ENCODE peak calls at places on chromosomes 4 and X, in eight cellular contexts. One of them, this sample, is unnamed.

GRCh38 chr4:54224960-54225670 is 4.0 kb upstream of the PDGFRA start:
- DNase-seq in mammary epithelial cell: no peak
- DNase-seq in nucleus accumbens: no peak
- DNase-seq in adipocyte: no peak
- DNase-seq in left cardiac atrium: no peak
- DNase-seq in NCI-H1092 treated with DMSO at 0.1 percent for 48 hours: no peak
- DNase-seq in DMS153: no peak
- DNase-seq in RPMI8226: no peak
- DNase-seq in this sample: no peak

GRCh38 chrX:154022716-154023115 is 3.0 kb upstream of the IRAK1 start:
- DNase-seq in nucleus accumbens: no peak
- DNase-seq in DMS153: no peak
- DNase-seq in mammary epithelial cell: no peak
- DNase-seq in adipocyte: no peak
- DNase-seq in left cardiac atrium: no peak
- DNase-seq in NCI-H1092 treated with DMSO at 0.1 percent for 48 hours: no peak
- DNase-seq in RPMI8226: no peak
- DNase-seq in this sample: no peak

GRCh38 chr4:153232768-153233167 is 28.5 kb downstream of the TRIM2 start:
- DNase-seq in left cardiac atrium: peak
- DNase-seq in NCI-H1092 treated with DMSO at 0.1 percent for 48 hours: no peak
- DNase-seq in nucleus accumbens: no peak
- DNase-seq in adipocyte: peak
- DNase-seq in DMS153: peak
- DNase-seq in RPMI8226: no peak
- DNase-seq in mammary epithelial cell: peak
- DNase-seq in this sample: no peak

GRCh38 chrX:116198810-116199209 is 28.3 kb downstream of the AGTR2 start:
- DNase-seq in left cardiac atrium: no peak
- DNase-seq in NCI-H1092 treated with DMSO at 0.1 percent for 48 hours: no peak
- DNase-seq in mammary epithelial cell: no peak
- DNase-seq in nucleus accumbens: no peak
- DNase-seq in DMS153: no peak
- DNase-seq in RPMI8226: peak
- DNase-seq in adipocyte: peak
- DNase-seq in this sample: no peak

GRCh38 chr4:184472540-184473264 is 1.6 kb downstream of the IRF2 start:
- DNase-seq in DMS153: peak
- DNase-seq in adipocyte: peak
- DNase-seq in NCI-H1092 treated with DMSO at 0.1 percent for 48 hours: peak
- DNase-seq in left cardiac atrium: peak
- DNase-seq in nucleus accumbens: no peak
- DNase-seq in mammary epithelial cell: peak
- DNase-seq in RPMI8226: peak
- DNase-seq in this sample: peak

GRCh38 chr4:42397256-42397634 is at the start of gene SHISA3:
- DNase-seq in adipocyte: peak
- DNase-seq in NCI-H1092 treated with DMSO at 0.1 percent for 48 hours: peak
- DNase-seq in left cardiac atrium: peak
- DNase-seq in nucleus accumbens: no peak
- DNase-seq in RPMI8226: no peak
- DNase-seq in mammary epithelial cell: no peak
- DNase-seq in DMS153: no peak
- DNase-seq in this sample: peak

GRCh38 chrX:139327355-139327754 is 203.2 kb upstream of the F9 start:
- DNase-seq in RPMI8226: no peak
- DNase-seq in nucleus accumbens: no peak
- DNase-seq in NCI-H1092 treated with DMSO at 0.1 percent for 48 hours: no peak
- DNase-seq in adipocyte: no peak
- DNase-seq in DMS153: no peak
- DNase-seq in mammary epithelial cell: no peak
- DNase-seq in left cardiac atrium: no peak
- DNase-seq in this sample: no peak

GRCh38 chrX:118862990-118863389 is 39.4 kb downstream of the ZCCHC12 start:
- DNase-seq in NCI-H1092 treated with DMSO at 0.1 percent for 48 hours: no peak
- DNase-seq in mammary epithelial cell: no peak
- DNase-seq in left cardiac atrium: no peak
- DNase-seq in RPMI8226: no peak
- DNase-seq in adipocyte: no peak
- DNase-seq in nucleus accumbens: no peak
- DNase-seq in DMS153: no peak
- DNase-seq in this sample: no peak

GRCh38 chr4:52979020-52979419 is 116.9 kb downstream of the RASL11B start:
- DNase-seq in left cardiac atrium: no peak
- DNase-seq in adipocyte: no peak
- DNase-seq in DMS153: no peak
- DNase-seq in nucleus accumbens: no peak
- DNase-seq in NCI-H1092 treated with DMSO at 0.1 percent for 48 hours: no peak
- DNase-seq in RPMI8226: no peak
- DNase-seq in mammary epithelial cell: no peak
- DNase-seq in this sample: no peak

GRCh38 chr4:3293410-3294391 is 880 bp downstream of the RGS12 start:
- DNase-seq in RPMI8226: no peak
- DNase-seq in mammary epithelial cell: no peak
- DNase-seq in adipocyte: peak
- DNase-seq in left cardiac atrium: no peak
- DNase-seq in nucleus accumbens: no peak
- DNase-seq in NCI-H1092 treated with DMSO at 0.1 percent for 48 hours: no peak
- DNase-seq in DMS153: no peak
- DNase-seq in this sample: peak

GRCh38 chrX:21745756-21746155 is 12.2 kb downstream of the SMPX start:
- DNase-seq in adipocyte: peak
- DNase-seq in DMS153: no peak
- DNase-seq in nucleus accumbens: no peak
- DNase-seq in RPMI8226: peak
- DNase-seq in NCI-H1092 treated with DMSO at 0.1 percent for 48 hours: peak
- DNase-seq in left cardiac atrium: no peak
- DNase-seq in mammary epithelial cell: peak
- DNase-seq in this sample: peak

GRCh38 chrX:115911967-115912366 is 258.6 kb upstream of the AGTR2 start:
- DNase-seq in nucleus accumbens: no peak
- DNase-seq in NCI-H1092 treated with DMSO at 0.1 percent for 48 hours: no peak
- DNase-seq in RPMI8226: no peak
- DNase-seq in adipocyte: no peak
- DNase-seq in left cardiac atrium: no peak
- DNase-seq in DMS153: no peak
- DNase-seq in mammary epithelial cell: no peak
- DNase-seq in this sample: no peak

GRCh38 chr4:89277412-89277811 is 30.2 kb downstream of the GPRIN3 start:
- DNase-seq in nucleus accumbens: no peak
- DNase-seq in left cardiac atrium: no peak
- DNase-seq in mammary epithelial cell: peak
- DNase-seq in adipocyte: no peak
- DNase-seq in NCI-H1092 treated with DMSO at 0.1 percent for 48 hours: no peak
- DNase-seq in DMS153: no peak
- DNase-seq in RPMI8226: no peak
- DNase-seq in this sample: no peak

GRCh38 chr4:133320576-133321170 is 171.6 kb downstream of the PCDH10 start:
- DNase-seq in RPMI8226: peak
- DNase-seq in adipocyte: peak
- DNase-seq in DMS153: peak
- DNase-seq in nucleus accumbens: no peak
- DNase-seq in NCI-H1092 treated with DMSO at 0.1 percent for 48 hours: peak
- DNase-seq in left cardiac atrium: no peak
- DNase-seq in mammary epithelial cell: peak
- DNase-seq in this sample: peak

GRCh38 chr4:147198411-147199051 is 252.9 kb upstream of the TTC29 start:
- DNase-seq in NCI-H1092 treated with DMSO at 0.1 percent for 48 hours: no peak
- DNase-seq in nucleus accumbens: no peak
- DNase-seq in adipocyte: peak
- DNase-seq in DMS153: no peak
- DNase-seq in left cardiac atrium: no peak
- DNase-seq in RPMI8226: no peak
- DNase-seq in mammary epithelial cell: no peak
- DNase-seq in this sample: peak

GRCh38 chrX:134688839-134689238 is 30.6 kb upstream of the PLAC1 start:
- DNase-seq in NCI-H1092 treated with DMSO at 0.1 percent for 48 hours: no peak
- DNase-seq in adipocyte: peak
- DNase-seq in nucleus accumbens: no peak
- DNase-seq in left cardiac atrium: no peak
- DNase-seq in RPMI8226: no peak
- DNase-seq in mammary epithelial cell: peak
- DNase-seq in DMS153: no peak
- DNase-seq in this sample: no peak

GRCh38 chrX:41382699-41383645 is 49.0 kb downstream of the DDX3X start:
- DNase-seq in mammary epithelial cell: no peak
- DNase-seq in adipocyte: peak
- DNase-seq in RPMI8226: no peak
- DNase-seq in nucleus accumbens: no peak
- DNase-seq in DMS153: no peak
- DNase-seq in NCI-H1092 treated with DMSO at 0.1 percent for 48 hours: no peak
- DNase-seq in left cardiac atrium: no peak
- DNase-seq in this sample: no peak

GRCh38 chrX:109928596-109929335 is 74.1 kb upstream of the TMEM164 start:
- DNase-seq in NCI-H1092 treated with DMSO at 0.1 percent for 48 hours: no peak
- DNase-seq in DMS153: no peak
- DNase-seq in RPMI8226: no peak
- DNase-seq in left cardiac atrium: no peak
- DNase-seq in mammary epithelial cell: no peak
- DNase-seq in adipocyte: no peak
- DNase-seq in nucleus accumbens: no peak
- DNase-seq in this sample: no peak

GRCh38 chr4:88382621-88383020 is 4.0 kb downstream of the HERC6 start:
- DNase-seq in DMS153: no peak
- DNase-seq in adipocyte: no peak
- DNase-seq in nucleus accumbens: no peak
- DNase-seq in mammary epithelial cell: peak
- DNase-seq in NCI-H1092 treated with DMSO at 0.1 percent for 48 hours: no peak
- DNase-seq in RPMI8226: no peak
- DNase-seq in left cardiac atrium: no peak
- DNase-seq in this sample: no peak

GRCh38 chrX:110992611-110993010 is 103.4 kb upstream of the PAK3 start:
- DNase-seq in RPMI8226: peak
- DNase-seq in left cardiac atrium: no peak
- DNase-seq in DMS153: no peak
- DNase-seq in adipocyte: peak
- DNase-seq in mammary epithelial cell: peak
- DNase-seq in nucleus accumbens: no peak
- DNase-seq in NCI-H1092 treated with DMSO at 0.1 percent for 48 hours: peak
- DNase-seq in this sample: no peak

GRCh38 chrX:42615161-42615563 is 162.8 kb downstream of the PPP1R2C start:
- DNase-seq in left cardiac atrium: no peak
- DNase-seq in mammary epithelial cell: peak
- DNase-seq in RPMI8226: peak
- DNase-seq in nucleus accumbens: no peak
- DNase-seq in adipocyte: no peak
- DNase-seq in NCI-H1092 treated with DMSO at 0.1 percent for 48 hours: no peak
- DNase-seq in DMS153: no peak
- DNase-seq in this sample: no peak

GRCh38 chr4:124537971-124538370 is 174.6 kb downstream of the ANKRD50 start:
- DNase-seq in left cardiac atrium: no peak
- DNase-seq in RPMI8226: no peak
- DNase-seq in mammary epithelial cell: no peak
- DNase-seq in adipocyte: no peak
- DNase-seq in DMS153: no peak
- DNase-seq in nucleus accumbens: no peak
- DNase-seq in NCI-H1092 treated with DMSO at 0.1 percent for 48 hours: no peak
- DNase-seq in this sample: peak

GRCh38 chr4:163565228-163566040 is 70.9 kb downstream of the TMA16 start:
- DNase-seq in RPMI8226: no peak
- DNase-seq in mammary epithelial cell: no peak
- DNase-seq in left cardiac atrium: no peak
- DNase-seq in adipocyte: no peak
- DNase-seq in nucleus accumbens: no peak
- DNase-seq in NCI-H1092 treated with DMSO at 0.1 percent for 48 hours: no peak
- DNase-seq in DMS153: no peak
- DNase-seq in this sample: no peak

GRCh38 chrX:10077425-10078188 is 79.2 kb upstream of the CLCN4 start:
- DNase-seq in NCI-H1092 treated with DMSO at 0.1 percent for 48 hours: no peak
- DNase-seq in RPMI8226: no peak
- DNase-seq in left cardiac atrium: no peak
- DNase-seq in adipocyte: peak
- DNase-seq in nucleus accumbens: no peak
- DNase-seq in DMS153: no peak
- DNase-seq in mammary epithelial cell: peak
- DNase-seq in this sample: no peak

GRCh38 chr4:1789552-1789951 is 3.5 kb upstream of the FGFR3 start:
- DNase-seq in mammary epithelial cell: peak
- DNase-seq in NCI-H1092 treated with DMSO at 0.1 percent for 48 hours: no peak
- DNase-seq in nucleus accumbens: no peak
- DNase-seq in adipocyte: no peak
- DNase-seq in left cardiac atrium: no peak
- DNase-seq in RPMI8226: no peak
- DNase-seq in DMS153: no peak
- DNase-seq in this sample: no peak

GRCh38 chr4:112951362-112951962 is 98.0 kb upstream of the ANK2 start:
- DNase-seq in mammary epithelial cell: no peak
- DNase-seq in RPMI8226: no peak
- DNase-seq in nucleus accumbens: no peak
- DNase-seq in DMS153: no peak
- DNase-seq in left cardiac atrium: no peak
- DNase-seq in NCI-H1092 treated with DMSO at 0.1 percent for 48 hours: peak
- DNase-seq in adipocyte: peak
- DNase-seq in this sample: peak

GRCh38 chr4:53126099-53126498 is 239.8 kb downstream of the SCFD2 start:
- DNase-seq in adipocyte: no peak
- DNase-seq in mammary epithelial cell: no peak
- DNase-seq in NCI-H1092 treated with DMSO at 0.1 percent for 48 hours: no peak
- DNase-seq in nucleus accumbens: no peak
- DNase-seq in RPMI8226: no peak
- DNase-seq in left cardiac atrium: no peak
- DNase-seq in DMS153: no peak
- DNase-seq in this sample: no peak

GRCh38 chr4:101337688-101338087 is 9.6 kb downstream of the PPP3CA start:
- DNase-seq in RPMI8226: no peak
- DNase-seq in left cardiac atrium: no peak
- DNase-seq in adipocyte: peak
- DNase-seq in NCI-H1092 treated with DMSO at 0.1 percent for 48 hours: no peak
- DNase-seq in mammary epithelial cell: peak
- DNase-seq in DMS153: no peak
- DNase-seq in nucleus accumbens: no peak
- DNase-seq in this sample: no peak

GRCh38 chrX:20861113-20861512 is 513.1 kb upstream of the CNKSR2 start:
- DNase-seq in adipocyte: no peak
- DNase-seq in NCI-H1092 treated with DMSO at 0.1 percent for 48 hours: no peak
- DNase-seq in RPMI8226: no peak
- DNase-seq in DMS153: no peak
- DNase-seq in nucleus accumbens: no peak
- DNase-seq in left cardiac atrium: no peak
- DNase-seq in mammary epithelial cell: no peak
- DNase-seq in this sample: no peak